ENCODE peak calls at places on chromosomes 12 and 14, in nine cellular contexts. G is A549, Z is ovary, F is uterus, Y is IMR-90, A is body of pancreas, B is HCT116, Q is adrenal gland, O is transverse colon. W is an unnamed sample.

GRCh38 chr14:75282166-75282547 is 3.5 kb downstream of the FOS start:
- DNase-seq in G (no peak), Z (no peak), F (no peak), Y (peak), A (no peak), B (no peak), Q (peak), O (peak), W (no peak)

GRCh38 chr12:92561543-92561899 is 141.3 kb upstream of the PLEKHG7 start:
- DNase-seq in G (no peak), Z (peak), F (no peak), Y (peak), A (peak), B (no peak), Q (peak), O (peak), W (no peak)

GRCh38 chr12:103785243-103786031 is 55.6 kb downstream of the NT5DC3 start:
- DNase-seq in G (no peak), Z (no peak), F (no peak), Y (no peak), A (no peak), B (no peak), Q (no peak), O (no peak), W (no peak)

GRCh38 chr14:35814371-35815005 is 5.4 kb upstream of the RALGAPA1 start:
- DNase-seq in G (no peak), Z (no peak), F (no peak), Y (peak), A (peak), B (peak), Q (peak), O (peak), W (no peak)

GRCh38 chr14:44886860-44887595 is 74.7 kb downstream of the KLHL28 start:
- DNase-seq in G (no peak), Z (no peak), F (no peak), Y (no peak), A (no peak), B (no peak), Q (no peak), O (no peak), W (no peak)

GRCh38 chr12:91902860-91903683 is 242.6 kb downstream of the BTG1 start:
- DNase-seq in G (no peak), Z (no peak), F (no peak), Y (peak), A (no peak), B (no peak), Q (no peak), O (no peak), W (no peak)

GRCh38 chr12:32265920-32266319 is 133.4 kb upstream of the FGD4 start:
- DNase-seq in G (no peak), Z (no peak), F (no peak), Y (no peak), A (no peak), B (no peak), Q (no peak), O (no peak), W (no peak)

GRCh38 chr14:24692382-24693352 is 58.7 kb upstream of the GZMB start:
- DNase-seq in G (no peak), Z (no peak), F (no peak), Y (no peak), A (no peak), B (no peak), Q (no peak), O (no peak), W (no peak)

GRCh38 chr12:88578821-88579518 is 1.3 kb downstream of the KITLG start:
- DNase-seq in G (peak), Z (no peak), F (no peak), Y (no peak), A (peak), B (no peak), Q (peak), O (peak), W (no peak)

GRCh38 chr14:51302319-51303030 is 62.4 kb downstream of the TMX1 start:
- DNase-seq in G (no peak), Z (no peak), F (no peak), Y (no peak), A (no peak), B (no peak), Q (no peak), O (no peak), W (no peak)

GRCh38 chr12:11731455-11731854 is 82.0 kb downstream of the ETV6 start:
- DNase-seq in G (no peak), Z (no peak), F (no peak), Y (peak), A (no peak), B (no peak), Q (no peak), O (no peak), W (no peak)

GRCh38 chr14:68591786-68592185 is 201.1 kb downstream of the ZFP36L1 start:
- DNase-seq in G (no peak), Z (no peak), F (no peak), Y (no peak), A (no peak), B (no peak), Q (no peak), O (no peak), W (peak)

GRCh38 chr14:22002860-22003284 is 329.3 kb upstream of the OR4E1 start:
- DNase-seq in G (no peak), Z (no peak), F (no peak), Y (no peak), A (no peak), B (peak), Q (no peak), O (peak), W (no peak)

GRCh38 chr12:78181544-78182162 is 351.0 kb downstream of the NAV3 start:
- DNase-seq in G (peak), Z (no peak), F (no peak), Y (peak), A (no peak), B (no peak), Q (no peak), O (peak), W (no peak)

GRCh38 chr12:18079541-18080230 is 10.3 kb downstream of the RERGL start:
- DNase-seq in G (no peak), Z (no peak), F (no peak), Y (no peak), A (no peak), B (no peak), Q (no peak), O (no peak), W (no peak)

GRCh38 chr14:38129705-38130104 is 78.0 kb upstream of the SSTR1 start:
- DNase-seq in G (no peak), Z (no peak), F (no peak), Y (no peak), A (no peak), B (no peak), Q (no peak), O (no peak), W (no peak)

GRCh38 chr14:51370758-51371386 is 130.8 kb downstream of the TMX1 start:
- DNase-seq in G (no peak), Z (no peak), F (no peak), Y (no peak), A (no peak), B (no peak), Q (no peak), O (no peak), W (no peak)

GRCh38 chr14:88195676-88196075 is 127.4 kb downstream of the KCNK10 start:
- DNase-seq in G (no peak), Z (no peak), F (no peak), Y (no peak), A (no peak), B (no peak), Q (no peak), O (no peak), W (no peak)

GRCh38 chr14:23483216-23483854 is 13.8 kb downstream of the NGDN start:
- DNase-seq in G (peak), Z (no peak), F (no peak), Y (peak), A (no peak), B (no peak), Q (peak), O (no peak), W (no peak)

GRCh38 chr12:10307630-10308029 is at the start of gene KLRD1:
- DNase-seq in G (no peak), Z (no peak), F (no peak), Y (no peak), A (no peak), B (no peak), Q (no peak), O (no peak), W (no peak)

GRCh38 chr12:60205500-60205899 is 609.7 kb downstream of the SLC16A7 start:
- DNase-seq in G (no peak), Z (no peak), F (no peak), Y (peak), A (peak), B (no peak), Q (no peak), O (no peak), W (no peak)

GRCh38 chr14:33859306-33859705 is 91.6 kb downstream of the EGLN3 start:
- DNase-seq in G (no peak), Z (no peak), F (no peak), Y (no peak), A (no peak), B (no peak), Q (no peak), O (no peak), W (no peak)

GRCh38 chr14:34507459-34507858 is 32.0 kb downstream of the EAPP start:
- DNase-seq in G (no peak), Z (no peak), F (no peak), Y (no peak), A (no peak), B (no peak), Q (no peak), O (peak), W (no peak)

GRCh38 chr14:55074662-55075061 is 23.2 kb downstream of the MAPK1IP1L start:
- DNase-seq in G (no peak), Z (no peak), F (no peak), Y (peak), A (no peak), B (no peak), Q (no peak), O (no peak), W (no peak)

GRCh38 chr14:54420478-54421116 is 20.6 kb downstream of the CNIH1 start:
- DNase-seq in G (peak), Z (no peak), F (no peak), Y (peak), A (no peak), B (peak), Q (peak), O (peak), W (no peak)

GRCh38 chr12:130677957-130678558 is 38.0 kb downstream of the RIMBP2 start:
- DNase-seq in G (no peak), Z (no peak), F (no peak), Y (no peak), A (no peak), B (no peak), Q (no peak), O (peak), W (no peak)

GRCh38 chr12:65953621-65954020 is 129.3 kb downstream of the HMGA2 start:
- DNase-seq in G (no peak), Z (no peak), F (no peak), Y (peak), A (no peak), B (no peak), Q (no peak), O (no peak), W (no peak)

GRCh38 chr12:113413488-113413939 is 8.7 kb upstream of the SDSL start:
- DNase-seq in G (peak), Z (no peak), F (no peak), Y (peak), A (no peak), B (no peak), Q (peak), O (peak), W (no peak)

GRCh38 chr12:19186722-19187661 is 57.5 kb downstream of the PLEKHA5 start:
- DNase-seq in G (peak), Z (no peak), F (no peak), Y (peak), A (no peak), B (peak), Q (no peak), O (no peak), W (no peak)

GRCh38 chr12:30989754-30990153 is 63.2 kb downstream of the TSPAN11 start:
- DNase-seq in G (peak), Z (no peak), F (no peak), Y (no peak), A (peak), B (no peak), Q (peak), O (peak), W (no peak)

GRCh38 chr12:6434205-6435180 is 10.3 kb upstream of the CD27 start:
- DNase-seq in G (no peak), Z (no peak), F (no peak), Y (no peak), A (no peak), B (no peak), Q (peak), O (no peak), W (no peak)

GRCh38 chr12:118355838-118356237 is 16.9 kb downstream of the TAOK3 start:
- DNase-seq in G (no peak), Z (no peak), F (no peak), Y (no peak), A (no peak), B (no peak), Q (no peak), O (no peak), W (no peak)

GRCh38 chr14:100015251-100015655 is 50.0 kb upstream of the EVL start:
- DNase-seq in G (no peak), Z (no peak), F (no peak), Y (peak), A (no peak), B (no peak), Q (peak), O (no peak), W (no peak)

GRCh38 chr14:98347686-98348085 is 924.3 kb downstream of the BCL11B start:
- DNase-seq in G (no peak), Z (no peak), F (no peak), Y (no peak), A (no peak), B (no peak), Q (no peak), O (no peak), W (no peak)

GRCh38 chr12:54981796-54982195 is 2.8 kb downstream of the TESPA1 start:
- DNase-seq in G (no peak), Z (no peak), F (no peak), Y (no peak), A (no peak), B (no peak), Q (no peak), O (no peak), W (no peak)

GRCh38 chr14:69320581-69321365 is 60.8 kb downstream of the GALNT16 start:
- DNase-seq in G (no peak), Z (no peak), F (peak), Y (no peak), A (no peak), B (no peak), Q (peak), O (no peak), W (peak)

GRCh38 chr12:102879144-102879763 is 37.8 kb downstream of the PAH start:
- DNase-seq in G (peak), Z (no peak), F (peak), Y (peak), A (peak), B (peak), Q (peak), O (no peak), W (peak)

GRCh38 chr12:115597157-115597712 is 680.3 kb downstream of the MED13L start:
- DNase-seq in G (no peak), Z (no peak), F (no peak), Y (peak), A (no peak), B (peak), Q (no peak), O (no peak), W (no peak)

GRCh38 chr12:57340104-57340503 is 89.1 kb upstream of the STAC3 start:
- DNase-seq in G (peak), Z (peak), F (peak), Y (peak), A (peak), B (no peak), Q (peak), O (peak), W (no peak)

DNA sequence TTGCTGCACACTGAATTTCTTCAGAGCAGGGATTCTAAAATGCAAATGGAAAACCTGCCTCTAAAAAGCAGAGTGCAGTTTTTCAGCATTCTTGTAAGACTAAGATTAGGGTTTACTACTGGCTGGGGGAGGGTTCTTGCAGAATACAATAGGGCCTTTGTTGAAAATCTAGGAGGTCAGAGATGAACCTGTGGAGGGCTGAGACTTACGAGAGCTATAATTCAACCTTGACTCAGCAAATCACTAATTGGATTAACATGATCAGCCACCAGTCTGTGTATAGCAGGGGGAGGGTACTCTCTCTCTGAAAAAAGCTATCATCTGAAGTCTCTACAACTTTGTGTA is 92.6 kb upstream of the HIF1A start:
- DNase-seq in G (no peak), Z (no peak), F (no peak), Y (no peak), A (no peak), B (no peak), Q (no peak), O (no peak), W (no peak)
- H3K4me3 ChIP-seq in G (no peak), Z (no peak), F (no peak), Y (no peak), A (no peak), B (no peak), Q (no peak), O (no peak), W (no peak)

GRCh38 chr14:49620182-49621113 is at the start of the genes MGAT2 and RPL36AL:
- DNase-seq in G (peak), Z (peak), F (peak), Y (peak), A (peak), B (peak), Q (peak), O (peak), W (peak)
- TF ChIP-seq CTCF in G (peak), Z (no peak), F (peak), Y (peak), A (no peak), B (no peak), Q (peak), O (peak), W (peak)

DNA sequence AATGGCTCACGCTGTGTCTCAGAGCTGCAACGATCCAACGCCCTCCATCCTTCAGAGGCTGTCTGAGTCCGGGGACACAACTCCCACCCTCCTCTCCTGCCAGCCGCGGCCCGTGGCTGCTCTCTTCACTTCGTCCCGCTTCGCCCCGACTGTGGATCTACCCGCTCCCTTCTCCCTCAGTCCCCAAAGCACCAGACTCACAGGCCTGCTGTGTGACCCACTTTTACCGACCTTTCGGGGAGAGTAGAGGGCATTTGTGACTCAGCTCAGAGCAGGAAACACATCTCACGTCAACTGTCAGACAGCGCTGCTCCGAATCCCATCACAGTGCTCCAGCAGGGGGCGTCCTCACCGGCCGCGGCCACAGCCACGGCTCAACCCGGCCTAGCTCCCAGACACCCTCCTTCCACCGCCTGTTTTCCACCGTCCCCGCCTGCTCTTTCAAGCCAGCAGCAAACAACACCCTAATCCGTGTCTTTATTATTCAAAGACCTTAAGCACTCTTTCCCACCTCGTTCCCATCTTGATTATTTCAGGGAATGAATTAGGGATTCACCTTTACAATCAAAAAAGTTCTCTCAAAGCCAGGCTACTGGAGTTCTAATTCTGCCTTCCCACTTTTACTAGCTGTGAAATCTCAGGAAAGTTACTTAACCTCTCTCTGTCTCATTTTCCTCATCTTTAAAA is 5.0 kb upstream of the AQP2 start:
- DNase-seq in G (peak), Z (peak), F (peak), Y (peak), A (peak), B (peak), Q (peak), O (peak), W (peak)
- TF ChIP-seq POLR2A in G (no peak), Z (no peak), F (no peak), Y (no peak), A (no peak), B (no peak), Q (peak), O (no peak), W (no peak)

GRCh38 chr12:109160433-109160832 is 44.0 kb downstream of the ACACB start:
- DNase-seq in G (no peak), Z (no peak), F (no peak), Y (no peak), A (no peak), B (no peak), Q (peak), O (no peak), W (no peak)

GRCh38 chr12:109156586-109156985 is 40.2 kb downstream of the ACACB start:
- DNase-seq in G (no peak), Z (no peak), F (no peak), Y (no peak), A (peak), B (no peak), Q (peak), O (no peak), W (no peak)

GRCh38 chr12:109160873-109161272 is 44.5 kb downstream of the ACACB start:
- DNase-seq in G (no peak), Z (no peak), F (no peak), Y (no peak), A (no peak), B (no peak), Q (peak), O (no peak), W (no peak)

GRCh38 chr12:109156036-109156435 is 39.6 kb downstream of the ACACB start:
- DNase-seq in G (no peak), Z (no peak), F (no peak), Y (no peak), A (peak), B (no peak), Q (peak), O (no peak), W (no peak)

GRCh38 chr12:109157986-109158385 is 41.6 kb downstream of the ACACB start:
- DNase-seq in G (no peak), Z (no peak), F (no peak), Y (no peak), A (no peak), B (no peak), Q (peak), O (no peak), W (no peak)
- H3K4me3 ChIP-seq in G (no peak), Z (no peak), F (no peak), Y (no peak), A (no peak), B (no peak), Q (no peak), O (no peak), W (no peak)

GRCh38 chr12:62713190-62713589 is 221.8 kb downstream of the PPM1H start:
- DNase-seq in G (no peak), Z (no peak), F (no peak), Y (no peak), A (no peak), B (no peak), Q (no peak), O (no peak), W (no peak)

GRCh38 chr12:62712561-62712960 is 222.4 kb downstream of the PPM1H start:
- DNase-seq in G (no peak), Z (no peak), F (no peak), Y (no peak), A (no peak), B (no peak), Q (no peak), O (no peak), W (no peak)

GRCh38 chr12:62715086-62715786 is 219.7 kb downstream of the PPM1H start:
- DNase-seq in G (no peak), Z (peak), F (peak), Y (no peak), A (no peak), B (no peak), Q (peak), O (no peak), W (no peak)

GRCh38 chr12:62714409-62715075 is 220.4 kb downstream of the PPM1H start:
- DNase-seq in G (no peak), Z (peak), F (peak), Y (no peak), A (no peak), B (no peak), Q (no peak), O (no peak), W (no peak)

GRCh38 chr12:62713723-62714122 is 221.2 kb downstream of the PPM1H start:
- DNase-seq in G (no peak), Z (no peak), F (no peak), Y (no peak), A (no peak), B (no peak), Q (no peak), O (no peak), W (no peak)
- TF ChIP-seq CTCF in G (no peak), Z (no peak), F (no peak), Y (no peak), A (no peak), B (no peak), Q (no peak), O (no peak), W (no peak)